ENCODE peak calls at places on chromosomes 4 and X, in eight cellular contexts. One of them, this sample, is unnamed.

GRCh38 chrX:85107407-85107806 is 103.7 kb downstream of the APOOL start:
- DNase-seq in PC-3: no peak
- DNase-seq in neural progenitor cell: no peak
- DNase-seq in OCI-LY7: no peak
- DNase-seq in GM23338: no peak
- DNase-seq in IMR-90: no peak
- DNase-seq in endothelial cell of umbilical vein: no peak
- DNase-seq in H9: no peak
- DNase-seq in this sample: peak; percentile 53

GRCh38 chrX:9912341-9912740 is 54.8 kb upstream of the CLDN34 start:
- DNase-seq in OCI-LY7: no peak
- DNase-seq in H9: peak; percentile 62
- DNase-seq in IMR-90: peak; percentile 45
- DNase-seq in neural progenitor cell: peak; percentile 73
- DNase-seq in PC-3: no peak
- DNase-seq in GM23338: peak; percentile 51
- DNase-seq in endothelial cell of umbilical vein: no peak
- DNase-seq in this sample: peak; percentile 67

GRCh38 chr4:158182736-158183135 is 9.9 kb upstream of the GASK1B start:
- DNase-seq in OCI-LY7: no peak
- DNase-seq in H9: peak; percentile 30
- DNase-seq in IMR-90: no peak
- DNase-seq in endothelial cell of umbilical vein: no peak
- DNase-seq in GM23338: peak; percentile 12
- DNase-seq in PC-3: no peak
- DNase-seq in neural progenitor cell: no peak
- DNase-seq in this sample: no peak

GRCh38 chrX:100928660-100929613 is at the start of gene XKRX:
- DNase-seq in GM23338: peak; percentile 82
- DNase-seq in neural progenitor cell: peak; percentile 62
- DNase-seq in endothelial cell of umbilical vein: peak; percentile 26
- DNase-seq in IMR-90: no peak
- DNase-seq in OCI-LY7: peak; percentile 81
- DNase-seq in H9: peak; percentile 85
- DNase-seq in PC-3: peak; percentile 40
- DNase-seq in this sample: peak; percentile 39

GRCh38 chr4:119692001-119692400 is 63.4 kb upstream of the PDE5A start:
- DNase-seq in H9: no peak
- DNase-seq in IMR-90: peak; percentile 67
- DNase-seq in OCI-LY7: no peak
- DNase-seq in GM23338: no peak
- DNase-seq in neural progenitor cell: no peak
- DNase-seq in endothelial cell of umbilical vein: no peak
- DNase-seq in PC-3: peak; percentile 25
- DNase-seq in this sample: peak; percentile 3

GRCh38 chr4:120452006-120452405 is 385.4 kb upstream of the MAD2L1 start:
- DNase-seq in endothelial cell of umbilical vein: no peak
- DNase-seq in IMR-90: no peak
- DNase-seq in PC-3: no peak
- DNase-seq in OCI-LY7: no peak
- DNase-seq in neural progenitor cell: no peak
- DNase-seq in GM23338: no peak
- DNase-seq in H9: no peak
- DNase-seq in this sample: no peak

GRCh38 chr4:64940698-64941097 is 531.4 kb upstream of the TECRL start:
- DNase-seq in endothelial cell of umbilical vein: no peak
- DNase-seq in GM23338: no peak
- DNase-seq in IMR-90: no peak
- DNase-seq in PC-3: peak; percentile 95
- DNase-seq in neural progenitor cell: no peak
- DNase-seq in OCI-LY7: no peak
- DNase-seq in H9: no peak
- DNase-seq in this sample: peak; percentile 76

GRCh38 chrX:131792789-131793462 is 230.2 kb upstream of the STK26 start:
- DNase-seq in PC-3: peak; percentile 43
- DNase-seq in H9: no peak
- DNase-seq in OCI-LY7: peak; percentile 14
- DNase-seq in IMR-90: peak; percentile 93
- DNase-seq in endothelial cell of umbilical vein: no peak
- DNase-seq in GM23338: no peak
- DNase-seq in neural progenitor cell: no peak
- DNase-seq in this sample: peak; percentile 84

GRCh38 chr4:183444953-183445543 is 612 bp downstream of the CDKN2AIP start:
- DNase-seq in H9: no peak
- DNase-seq in endothelial cell of umbilical vein: no peak
- DNase-seq in IMR-90: no peak
- DNase-seq in PC-3: peak; percentile 2
- DNase-seq in GM23338: peak; percentile 63
- DNase-seq in neural progenitor cell: no peak
- DNase-seq in OCI-LY7: peak; percentile 75
- DNase-seq in this sample: no peak

GRCh38 chr4:167688660-167689142 is 403.6 kb upstream of the ANXA10 start:
- DNase-seq in PC-3: no peak
- DNase-seq in endothelial cell of umbilical vein: no peak
- DNase-seq in IMR-90: no peak
- DNase-seq in GM23338: no peak
- DNase-seq in neural progenitor cell: no peak
- DNase-seq in OCI-LY7: no peak
- DNase-seq in H9: no peak
- DNase-seq in this sample: no peak

GRCh38 chr4:183960912-183961569 is 55.9 kb downstream of the STOX2 start:
- DNase-seq in IMR-90: no peak
- DNase-seq in PC-3: peak; percentile 24
- DNase-seq in GM23338: no peak
- DNase-seq in neural progenitor cell: no peak
- DNase-seq in H9: no peak
- DNase-seq in OCI-LY7: no peak
- DNase-seq in endothelial cell of umbilical vein: no peak
- DNase-seq in this sample: no peak

GRCh38 chr4:6769138-6769983 is 13.2 kb upstream of the KIAA0232 start:
- DNase-seq in H9: no peak
- DNase-seq in IMR-90: no peak
- DNase-seq in PC-3: no peak
- DNase-seq in GM23338: no peak
- DNase-seq in endothelial cell of umbilical vein: no peak
- DNase-seq in OCI-LY7: no peak
- DNase-seq in neural progenitor cell: no peak
- DNase-seq in this sample: no peak

GRCh38 chrX:151537572-151537971 is 25.9 kb upstream of the PASD1 start:
- DNase-seq in GM23338: no peak
- DNase-seq in endothelial cell of umbilical vein: no peak
- DNase-seq in neural progenitor cell: no peak
- DNase-seq in OCI-LY7: no peak
- DNase-seq in H9: no peak
- DNase-seq in IMR-90: no peak
- DNase-seq in PC-3: no peak
- DNase-seq in this sample: no peak

GRCh38 chr4:169270156-169270809 is 473 bp downstream of the SH3RF1 start:
- DNase-seq in OCI-LY7: no peak
- DNase-seq in H9: peak; percentile 53
- DNase-seq in PC-3: peak; percentile 48
- DNase-seq in GM23338: peak; percentile 70
- DNase-seq in neural progenitor cell: peak; percentile 71
- DNase-seq in endothelial cell of umbilical vein: peak; percentile 61
- DNase-seq in IMR-90: no peak
- DNase-seq in this sample: peak; percentile 71

GRCh38 chr4:78560296-78560963 is 8.9 kb downstream of the ANXA3 start:
- DNase-seq in neural progenitor cell: no peak
- DNase-seq in PC-3: peak; percentile 60
- DNase-seq in H9: no peak
- DNase-seq in OCI-LY7: no peak
- DNase-seq in IMR-90: peak; percentile 94
- DNase-seq in GM23338: no peak
- DNase-seq in endothelial cell of umbilical vein: peak; percentile 88
- DNase-seq in this sample: peak; percentile 75

GRCh38 chr4:177367336-177367735 is 57.7 kb downstream of the NEIL3 start:
- DNase-seq in IMR-90: peak; percentile 52
- DNase-seq in PC-3: peak; percentile 26
- DNase-seq in OCI-LY7: peak; percentile 5
- DNase-seq in endothelial cell of umbilical vein: no peak
- DNase-seq in neural progenitor cell: peak; percentile 48
- DNase-seq in GM23338: peak; percentile 68
- DNase-seq in H9: peak; percentile 55
- DNase-seq in this sample: peak; percentile 12

GRCh38 chr4:80393246-80393969 is 57.9 kb downstream of the CFAP299 start:
- DNase-seq in endothelial cell of umbilical vein: no peak
- DNase-seq in PC-3: peak; percentile 74
- DNase-seq in neural progenitor cell: no peak
- DNase-seq in H9: no peak
- DNase-seq in OCI-LY7: no peak
- DNase-seq in GM23338: no peak
- DNase-seq in IMR-90: peak; percentile 94
- DNase-seq in this sample: peak; percentile 72

GRCh38 chrX:7316887-7317286 is 168.9 kb upstream of the PUDP start:
- DNase-seq in IMR-90: peak; percentile 57
- DNase-seq in neural progenitor cell: no peak
- DNase-seq in endothelial cell of umbilical vein: no peak
- DNase-seq in PC-3: no peak
- DNase-seq in OCI-LY7: no peak
- DNase-seq in GM23338: no peak
- DNase-seq in H9: no peak
- DNase-seq in this sample: no peak

GRCh38 chrX:66110112-66110511 is 53.9 kb upstream of the HEPH start:
- DNase-seq in H9: peak; percentile 20
- DNase-seq in endothelial cell of umbilical vein: peak; percentile 1
- DNase-seq in PC-3: peak; percentile 51
- DNase-seq in OCI-LY7: peak; percentile 62
- DNase-seq in GM23338: peak; percentile 53
- DNase-seq in IMR-90: peak; percentile 8
- DNase-seq in neural progenitor cell: peak; percentile 9
- DNase-seq in this sample: peak; percentile 6

GRCh38 chr4:122458625-122459024 is 2.1 kb upstream of the IL2 start:
- DNase-seq in GM23338: peak; percentile 1
- DNase-seq in IMR-90: peak; percentile 17
- DNase-seq in endothelial cell of umbilical vein: peak; percentile 6
- DNase-seq in OCI-LY7: no peak
- DNase-seq in neural progenitor cell: no peak
- DNase-seq in PC-3: peak; percentile 73
- DNase-seq in H9: no peak
- DNase-seq in this sample: no peak

GRCh38 chr4:148778980-148779675 is 336.9 kb upstream of the NR3C2 start:
- DNase-seq in H9: no peak
- DNase-seq in IMR-90: peak; percentile 49
- DNase-seq in neural progenitor cell: no peak
- DNase-seq in PC-3: peak; percentile 41
- DNase-seq in endothelial cell of umbilical vein: no peak
- DNase-seq in OCI-LY7: no peak
- DNase-seq in GM23338: no peak
- DNase-seq in this sample: peak; percentile 29

GRCh38 chrX:2282490-2283090 is 218.2 kb downstream of the DHRSX start:
- DNase-seq in IMR-90: no peak
- DNase-seq in H9: no peak
- DNase-seq in PC-3: no peak
- DNase-seq in endothelial cell of umbilical vein: no peak
- DNase-seq in OCI-LY7: no peak
- DNase-seq in GM23338: no peak
- DNase-seq in neural progenitor cell: no peak
- DNase-seq in this sample: no peak

GRCh38 chrX:43218198-43218597 is 437.9 kb upstream of the MAOA start:
- DNase-seq in IMR-90: no peak
- DNase-seq in H9: no peak
- DNase-seq in endothelial cell of umbilical vein: no peak
- DNase-seq in PC-3: no peak
- DNase-seq in neural progenitor cell: no peak
- DNase-seq in GM23338: no peak
- DNase-seq in OCI-LY7: no peak
- DNase-seq in this sample: no peak

GRCh38 chr4:169619518-169619957 is 840 bp upstream of the CLCN3 start:
- DNase-seq in IMR-90: peak; percentile 54
- DNase-seq in PC-3: peak; percentile 72
- DNase-seq in GM23338: peak; percentile 69
- DNase-seq in OCI-LY7: peak; percentile 85
- DNase-seq in endothelial cell of umbilical vein: peak; percentile 73
- DNase-seq in neural progenitor cell: peak; percentile 44
- DNase-seq in H9: peak; percentile 53
- DNase-seq in this sample: peak; percentile 73

GRCh38 chr4:187157380-187157958 is 433.8 kb upstream of the FAT1 start:
- DNase-seq in IMR-90: no peak
- DNase-seq in neural progenitor cell: no peak
- DNase-seq in PC-3: no peak
- DNase-seq in GM23338: no peak
- DNase-seq in OCI-LY7: no peak
- DNase-seq in H9: no peak
- DNase-seq in endothelial cell of umbilical vein: no peak
- DNase-seq in this sample: no peak

GRCh38 chr4:187158003-187158402 is 434.3 kb upstream of the FAT1 start:
- DNase-seq in endothelial cell of umbilical vein: no peak
- DNase-seq in PC-3: no peak
- DNase-seq in OCI-LY7: no peak
- DNase-seq in IMR-90: no peak
- DNase-seq in GM23338: no peak
- DNase-seq in neural progenitor cell: no peak
- DNase-seq in H9: no peak
- DNase-seq in this sample: no peak
- H2AFZ ChIP-seq in endothelial cell of umbilical vein: no peak overlapping the region
- H2AFZ ChIP-seq in PC-3: no peak overlapping the region
- H2AFZ ChIP-seq in OCI-LY7: no peak overlapping the region
- H2AFZ ChIP-seq in IMR-90: no peak overlapping the region
- H2AFZ ChIP-seq in GM23338: peak overlapping the region; percentile 66
- H2AFZ ChIP-seq in neural progenitor cell: peak overlapping the region; percentile 19
- H2AFZ ChIP-seq in H9: no peak overlapping the region
- H2AFZ ChIP-seq in this sample: no peak overlapping the region

GRCh38 chr4:185205697-185206342 is 2.0 kb upstream of the CFAP97 start:
- DNase-seq in PC-3: no peak
- DNase-seq in GM23338: no peak
- DNase-seq in IMR-90: no peak
- DNase-seq in endothelial cell of umbilical vein: peak; percentile 46
- DNase-seq in OCI-LY7: peak; percentile 49
- DNase-seq in H9: no peak
- DNase-seq in neural progenitor cell: no peak
- DNase-seq in this sample: no peak
- H3K4me2 ChIP-seq in PC-3: no peak overlapping the region
- H3K4me2 ChIP-seq in GM23338: no peak overlapping the region
- H3K4me2 ChIP-seq in IMR-90: no peak overlapping the region
- H3K4me2 ChIP-seq in endothelial cell of umbilical vein: no peak overlapping the region
- H3K4me2 ChIP-seq in OCI-LY7: peak overlapping the region; percentile 92
- H3K4me2 ChIP-seq in H9: no peak overlapping the region
- H3K4me2 ChIP-seq in neural progenitor cell: no peak overlapping the region
- H3K4me2 ChIP-seq in this sample: no peak overlapping the region

GRCh38 chrX:110504947-110505346 is 146.3 kb downstream of the RTL9 start:
- DNase-seq in PC-3: no peak
- DNase-seq in GM23338: no peak
- DNase-seq in neural progenitor cell: no peak
- DNase-seq in OCI-LY7: no peak
- DNase-seq in endothelial cell of umbilical vein: no peak
- DNase-seq in H9: no peak
- DNase-seq in IMR-90: no peak
- DNase-seq in this sample: no peak
- H2AFZ ChIP-seq in PC-3: no peak overlapping the region
- H2AFZ ChIP-seq in GM23338: no peak overlapping the region
- H2AFZ ChIP-seq in neural progenitor cell: no peak overlapping the region
- H2AFZ ChIP-seq in OCI-LY7: no peak overlapping the region
- H2AFZ ChIP-seq in endothelial cell of umbilical vein: no peak overlapping the region
- H2AFZ ChIP-seq in H9: no peak overlapping the region
- H2AFZ ChIP-seq in IMR-90: no peak overlapping the region
- H2AFZ ChIP-seq in this sample: no peak overlapping the region

DNA sequence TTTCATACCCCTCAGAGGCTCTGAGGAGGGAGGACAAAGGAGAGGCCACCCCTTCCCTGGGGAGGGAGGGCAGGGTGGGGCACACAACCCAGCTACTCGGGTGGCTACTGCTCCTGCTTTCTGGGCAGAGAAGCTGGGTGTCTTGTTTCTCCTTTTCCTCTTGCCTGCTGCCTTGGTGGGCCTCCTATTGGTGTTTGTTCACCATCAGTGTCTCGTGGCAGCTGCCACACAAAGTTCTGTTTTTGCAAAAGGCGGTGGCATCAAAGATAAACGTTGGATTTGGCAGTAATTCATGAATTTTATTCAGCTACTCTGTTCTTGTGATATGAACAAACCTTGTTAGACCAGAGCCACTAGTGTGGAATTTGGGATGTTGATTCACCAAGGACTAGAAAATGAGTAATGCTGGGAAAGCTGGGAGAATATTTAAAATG is 153.0 kb upstream of the SCML1 start:
- DNase-seq in GM23338: no peak
- DNase-seq in endothelial cell of umbilical vein: no peak
- DNase-seq in IMR-90: peak; percentile 60
- DNase-seq in PC-3: peak; percentile 65
- DNase-seq in H9: no peak
- DNase-seq in OCI-LY7: no peak
- DNase-seq in neural progenitor cell: no peak
- DNase-seq in this sample: no peak
- H3K4me2 ChIP-seq in GM23338: no peak overlapping the region
- H3K4me2 ChIP-seq in endothelial cell of umbilical vein: no peak overlapping the region
- H3K4me2 ChIP-seq in IMR-90: peak overlapping the region; percentile 60
- H3K4me2 ChIP-seq in PC-3: peak overlapping the region; percentile 54
- H3K4me2 ChIP-seq in H9: no peak overlapping the region
- H3K4me2 ChIP-seq in OCI-LY7: no peak overlapping the region
- H3K4me2 ChIP-seq in neural progenitor cell: no peak overlapping the region
- H3K4me2 ChIP-seq in this sample: no peak overlapping the region

This sample was measured in mammary epithelial cell.